ENCODE peak calls at places on chromosomes 2 and 18, in seven cellular contexts. One of them, this sample, is unnamed.

GRCh38 chr18:7017013-7017412 is 100.6 kb downstream of the LAMA1 start:
- DNase-seq in mammary epithelial cell: peak; percentile 40
- DNase-seq in PC-9: no peak
- DNase-seq in AG04449: no peak
- DNase-seq in astrocyte: no peak
- DNase-seq in fibroblast of pulmonary artery: no peak
- DNase-seq in CD4-positive, alpha-beta T cell: no peak
- DNase-seq in this sample: peak; percentile 9

GRCh38 chr2:185128331-185128730 is 530.0 kb downstream of the ZNF804A start:
- DNase-seq in mammary epithelial cell: no peak
- DNase-seq in PC-9: no peak
- DNase-seq in AG04449: no peak
- DNase-seq in astrocyte: no peak
- DNase-seq in fibroblast of pulmonary artery: no peak
- DNase-seq in CD4-positive, alpha-beta T cell: no peak
- DNase-seq in this sample: no peak

GRCh38 chr18:57859314-57859713 is 56.2 kb upstream of the ATP8B1 start:
- DNase-seq in mammary epithelial cell: peak; percentile 40
- DNase-seq in PC-9: no peak
- DNase-seq in AG04449: no peak
- DNase-seq in astrocyte: no peak
- DNase-seq in fibroblast of pulmonary artery: peak; percentile 51
- DNase-seq in CD4-positive, alpha-beta T cell: no peak
- DNase-seq in this sample: peak; percentile 64

GRCh38 chr2:239894276-239894675 is 130.9 kb downstream of the NDUFA10 start:
- DNase-seq in mammary epithelial cell: no peak
- DNase-seq in PC-9: no peak
- DNase-seq in AG04449: no peak
- DNase-seq in astrocyte: no peak
- DNase-seq in fibroblast of pulmonary artery: no peak
- DNase-seq in CD4-positive, alpha-beta T cell: no peak
- DNase-seq in this sample: no peak

GRCh38 chr2:13676269-13676668 is 956.2 kb upstream of the LRATD1 start:
- DNase-seq in mammary epithelial cell: peak; percentile 80
- DNase-seq in PC-9: no peak
- DNase-seq in AG04449: peak; percentile 38
- DNase-seq in astrocyte: peak; percentile 90
- DNase-seq in fibroblast of pulmonary artery: peak; percentile 18
- DNase-seq in CD4-positive, alpha-beta T cell: no peak
- DNase-seq in this sample: peak; percentile 56

GRCh38 chr2:102436284-102436683 is 13.3 kb downstream of the IL18RAP start:
- DNase-seq in mammary epithelial cell: peak; percentile 37
- DNase-seq in PC-9: no peak
- DNase-seq in AG04449: no peak
- DNase-seq in astrocyte: peak; percentile 71
- DNase-seq in fibroblast of pulmonary artery: peak; percentile 49
- DNase-seq in CD4-positive, alpha-beta T cell: no peak
- DNase-seq in this sample: no peak

GRCh38 chr2:54206596-54206995 is 49.4 kb downstream of the TSPYL6 start:
- DNase-seq in mammary epithelial cell: peak; percentile 20
- DNase-seq in PC-9: no peak
- DNase-seq in AG04449: no peak
- DNase-seq in astrocyte: no peak
- DNase-seq in fibroblast of pulmonary artery: peak; percentile 75
- DNase-seq in CD4-positive, alpha-beta T cell: no peak
- DNase-seq in this sample: peak; percentile 36

GRCh38 chr2:175049671-175050070 is 44.5 kb upstream of the CHN1 start:
- DNase-seq in mammary epithelial cell: no peak
- DNase-seq in PC-9: no peak
- DNase-seq in AG04449: no peak
- DNase-seq in astrocyte: no peak
- DNase-seq in fibroblast of pulmonary artery: no peak
- DNase-seq in CD4-positive, alpha-beta T cell: no peak
- DNase-seq in this sample: peak; percentile 36

GRCh38 chr2:65706376-65706775 is 274.0 kb upstream of the SPRED2 start:
- DNase-seq in mammary epithelial cell: no peak
- DNase-seq in PC-9: no peak
- DNase-seq in AG04449: no peak
- DNase-seq in astrocyte: peak; percentile 80
- DNase-seq in fibroblast of pulmonary artery: no peak
- DNase-seq in CD4-positive, alpha-beta T cell: no peak
- DNase-seq in this sample: no peak

GRCh38 chr2:124978597-124978996 is 953.5 kb downstream of the CNTNAP5 start:
- DNase-seq in mammary epithelial cell: no peak
- DNase-seq in PC-9: no peak
- DNase-seq in AG04449: no peak
- DNase-seq in astrocyte: no peak
- DNase-seq in fibroblast of pulmonary artery: no peak
- DNase-seq in CD4-positive, alpha-beta T cell: no peak
- DNase-seq in this sample: no peak

GRCh38 chr18:74498712-74499629 is 2.8 kb downstream of the CNDP2 start:
- DNase-seq in mammary epithelial cell: no peak
- DNase-seq in PC-9: no peak
- DNase-seq in AG04449: no peak
- DNase-seq in astrocyte: peak; percentile 12
- DNase-seq in fibroblast of pulmonary artery: no peak
- DNase-seq in CD4-positive, alpha-beta T cell: peak; percentile 57
- DNase-seq in this sample: peak; percentile 50

DNA sequence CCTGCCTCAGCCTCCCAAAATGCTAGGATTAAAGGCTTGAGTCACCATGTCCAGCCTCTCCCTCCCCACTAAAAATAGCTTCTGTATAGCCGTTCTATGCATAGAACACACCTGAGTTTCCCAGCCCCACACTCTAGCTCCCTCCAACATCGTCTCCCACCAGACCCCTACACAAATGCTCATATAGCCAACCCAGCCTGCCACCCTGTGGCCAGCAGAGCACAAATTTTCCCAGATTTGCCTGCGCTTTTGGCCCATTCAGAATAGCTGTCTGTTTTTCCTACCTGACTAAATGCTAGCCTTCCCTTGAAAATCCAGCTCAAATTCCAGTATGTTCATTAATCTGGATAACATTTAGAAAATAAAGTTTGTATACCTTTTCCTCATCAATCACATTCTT is 22.8 kb downstream of the TRABD2A start:
- DNase-seq in mammary epithelial cell: no peak
- DNase-seq in PC-9: no peak
- DNase-seq in AG04449: no peak
- DNase-seq in astrocyte: no peak
- DNase-seq in fibroblast of pulmonary artery: no peak
- DNase-seq in CD4-positive, alpha-beta T cell: no peak
- DNase-seq in this sample: no peak
- TF ChIP-seq CTCF in mammary epithelial cell: peak; percentile 12
- TF ChIP-seq CTCF in PC-9: no peak
- TF ChIP-seq CTCF in AG04449: peak; percentile 41
- TF ChIP-seq CTCF in astrocyte: no peak
- TF ChIP-seq CTCF in fibroblast of pulmonary artery: no peak
- TF ChIP-seq CTCF in CD4-positive, alpha-beta T cell: peak; percentile 26
- TF ChIP-seq CTCF in this sample: no peak

GRCh38 chr2:212532585-212532984 is 6.0 kb downstream of the ERBB4 start:
- DNase-seq in mammary epithelial cell: no peak
- DNase-seq in PC-9: no peak
- DNase-seq in AG04449: no peak
- DNase-seq in astrocyte: no peak
- DNase-seq in fibroblast of pulmonary artery: no peak
- DNase-seq in CD4-positive, alpha-beta T cell: no peak
- DNase-seq in this sample: no peak
- TF ChIP-seq CTCF in mammary epithelial cell: no peak
- TF ChIP-seq CTCF in PC-9: no peak
- TF ChIP-seq CTCF in AG04449: no peak
- TF ChIP-seq CTCF in astrocyte: no peak
- TF ChIP-seq CTCF in fibroblast of pulmonary artery: no peak
- TF ChIP-seq CTCF in CD4-positive, alpha-beta T cell: no peak
- TF ChIP-seq CTCF in this sample: no peak

GRCh38 chr2:19774788-19775156 is 127.0 kb downstream of the TTC32 start:
- DNase-seq in mammary epithelial cell: no peak
- DNase-seq in PC-9: no peak
- DNase-seq in AG04449: no peak
- DNase-seq in astrocyte: no peak
- DNase-seq in fibroblast of pulmonary artery: no peak
- DNase-seq in CD4-positive, alpha-beta T cell: no peak
- DNase-seq in this sample: no peak

GRCh38 chr2:19772981-19773380 is 128.8 kb downstream of the TTC32 start:
- DNase-seq in mammary epithelial cell: no peak
- DNase-seq in PC-9: no peak
- DNase-seq in AG04449: no peak
- DNase-seq in astrocyte: no peak
- DNase-seq in fibroblast of pulmonary artery: no peak
- DNase-seq in CD4-positive, alpha-beta T cell: no peak
- DNase-seq in this sample: no peak

GRCh38 chr2:19767876-19768275 is 133.9 kb downstream of the TTC32 start:
- DNase-seq in mammary epithelial cell: no peak
- DNase-seq in PC-9: no peak
- DNase-seq in AG04449: no peak
- DNase-seq in astrocyte: no peak
- DNase-seq in fibroblast of pulmonary artery: no peak
- DNase-seq in CD4-positive, alpha-beta T cell: no peak
- DNase-seq in this sample: no peak

GRCh38 chr2:19764998-19765397 is 136.8 kb downstream of the TTC32 start:
- DNase-seq in mammary epithelial cell: no peak
- DNase-seq in PC-9: no peak
- DNase-seq in AG04449: no peak
- DNase-seq in astrocyte: no peak
- DNase-seq in fibroblast of pulmonary artery: peak; percentile 79
- DNase-seq in CD4-positive, alpha-beta T cell: no peak
- DNase-seq in this sample: no peak

DNA sequence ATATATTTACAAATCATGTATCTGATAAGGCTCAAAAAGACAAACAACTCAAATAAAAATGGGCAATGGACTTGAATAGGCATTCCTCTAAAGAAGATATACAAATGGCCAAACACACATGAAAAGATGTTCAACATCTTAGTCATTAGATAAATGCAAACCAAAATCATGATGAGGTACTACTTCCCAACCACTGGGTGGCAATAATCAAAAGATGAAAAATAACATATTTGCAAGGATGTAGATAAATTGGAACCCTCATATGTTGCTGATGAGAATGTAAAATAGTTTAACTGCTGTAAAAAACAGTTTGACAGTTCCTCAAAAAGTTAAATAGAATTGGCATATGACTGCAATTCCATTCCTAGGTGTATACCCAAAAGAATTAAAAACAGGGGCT is 132.3 kb downstream of the TTC32 start:
- DNase-seq in mammary epithelial cell: no peak
- DNase-seq in PC-9: no peak
- DNase-seq in AG04449: no peak
- DNase-seq in astrocyte: no peak
- DNase-seq in fibroblast of pulmonary artery: no peak
- DNase-seq in CD4-positive, alpha-beta T cell: no peak
- DNase-seq in this sample: peak; percentile 40
- TF ChIP-seq CTCF in mammary epithelial cell: peak; percentile 53
- TF ChIP-seq CTCF in PC-9: peak; percentile 72
- TF ChIP-seq CTCF in AG04449: no peak
- TF ChIP-seq CTCF in astrocyte: no peak
- TF ChIP-seq CTCF in fibroblast of pulmonary artery: peak; percentile 40
- TF ChIP-seq CTCF in CD4-positive, alpha-beta T cell: no peak
- TF ChIP-seq CTCF in this sample: peak; percentile 17

DNA sequence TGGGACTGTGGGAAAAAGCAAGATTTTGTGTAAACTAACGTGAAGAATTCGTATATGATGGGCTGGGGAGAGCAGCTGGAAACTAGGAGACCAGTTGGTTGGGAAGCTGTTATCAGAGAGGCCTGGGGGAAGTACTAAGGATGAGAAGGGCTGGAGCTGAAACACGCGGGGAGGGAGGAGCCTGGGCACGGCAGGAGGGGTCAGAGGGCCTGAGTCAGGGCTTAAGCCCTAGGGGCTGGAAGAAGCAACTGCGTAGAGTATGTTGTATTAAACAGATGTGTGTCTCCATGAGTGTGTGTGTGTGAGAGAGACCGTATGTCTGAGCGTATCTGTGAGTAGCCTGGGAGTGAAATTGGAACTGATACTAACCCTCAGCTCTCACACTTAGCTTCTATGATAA is 8.4 kb downstream of the POMC start:
- DNase-seq in mammary epithelial cell: no peak
- DNase-seq in PC-9: no peak
- DNase-seq in AG04449: no peak
- DNase-seq in astrocyte: no peak
- DNase-seq in fibroblast of pulmonary artery: peak; percentile 5
- DNase-seq in CD4-positive, alpha-beta T cell: no peak
- DNase-seq in this sample: no peak
- TF ChIP-seq CTCF in mammary epithelial cell: no peak
- TF ChIP-seq CTCF in PC-9: no peak
- TF ChIP-seq CTCF in AG04449: no peak
- TF ChIP-seq CTCF in astrocyte: no peak
- TF ChIP-seq CTCF in fibroblast of pulmonary artery: no peak
- TF ChIP-seq CTCF in CD4-positive, alpha-beta T cell: no peak
- TF ChIP-seq CTCF in this sample: no peak

GRCh38 chr2:147273628-147274027 is 571.2 kb upstream of the ACVR2A start:
- DNase-seq in mammary epithelial cell: peak; percentile 8
- DNase-seq in PC-9: no peak
- DNase-seq in AG04449: no peak
- DNase-seq in astrocyte: no peak
- DNase-seq in fibroblast of pulmonary artery: no peak
- DNase-seq in CD4-positive, alpha-beta T cell: no peak
- DNase-seq in this sample: peak; percentile 6

GRCh38 chr2:147273106-147273505 is 571.7 kb upstream of the ACVR2A start:
- DNase-seq in mammary epithelial cell: peak; percentile 5
- DNase-seq in PC-9: peak; percentile 64
- DNase-seq in AG04449: no peak
- DNase-seq in astrocyte: no peak
- DNase-seq in fibroblast of pulmonary artery: no peak
- DNase-seq in CD4-positive, alpha-beta T cell: no peak
- DNase-seq in this sample: no peak

GRCh38 chr2:147275943-147276342 is 568.9 kb upstream of the ACVR2A start:
- DNase-seq in mammary epithelial cell: no peak
- DNase-seq in PC-9: no peak
- DNase-seq in AG04449: no peak
- DNase-seq in astrocyte: no peak
- DNase-seq in fibroblast of pulmonary artery: no peak
- DNase-seq in CD4-positive, alpha-beta T cell: no peak
- DNase-seq in this sample: peak; percentile 7
- TF ChIP-seq CTCF in mammary epithelial cell: peak; percentile 29
- TF ChIP-seq CTCF in PC-9: no peak
- TF ChIP-seq CTCF in AG04449: no peak
- TF ChIP-seq CTCF in astrocyte: peak; percentile 9
- TF ChIP-seq CTCF in fibroblast of pulmonary artery: peak; percentile 12
- TF ChIP-seq CTCF in CD4-positive, alpha-beta T cell: no peak
- TF ChIP-seq CTCF in this sample: peak; percentile 4

DNA sequence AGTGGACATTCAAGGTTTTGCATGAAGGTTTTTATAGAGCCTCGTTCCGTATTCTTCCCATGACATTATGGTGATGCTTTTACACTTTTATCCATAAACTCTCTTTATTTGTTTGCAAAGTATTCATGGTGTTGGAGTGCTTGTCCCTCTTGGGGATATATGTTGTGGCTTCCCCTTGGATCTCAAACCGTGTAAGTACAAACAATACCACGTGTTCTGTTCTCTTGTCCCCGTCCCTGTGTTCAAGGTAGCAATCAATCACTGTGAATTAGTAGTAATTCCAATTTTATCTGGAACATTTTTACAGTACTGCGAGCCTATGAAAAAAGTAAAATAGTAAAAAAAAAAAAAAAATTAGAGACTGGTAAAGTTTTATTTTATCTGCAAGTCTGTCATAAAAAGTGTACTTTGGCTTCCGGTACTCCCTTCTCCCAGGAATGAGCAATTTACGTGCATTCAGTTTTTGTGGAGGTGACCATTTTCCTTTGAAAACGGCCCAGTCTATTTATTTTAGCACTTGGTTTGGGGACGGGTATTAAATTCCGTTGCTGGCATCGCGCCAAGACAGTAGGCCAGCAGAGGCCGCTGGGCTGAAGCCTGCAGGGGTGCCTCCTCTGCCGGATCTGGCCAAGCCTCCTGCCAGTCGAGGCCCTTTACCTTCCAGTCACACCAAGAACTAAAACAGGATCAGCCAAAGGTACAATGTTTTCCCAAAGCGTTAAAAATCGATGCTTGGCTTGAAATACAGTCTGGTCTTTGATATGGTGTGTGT is 175.7 kb downstream of the SOCS6 start:
- DNase-seq in mammary epithelial cell: peak; percentile 40
- DNase-seq in PC-9: no peak
- DNase-seq in AG04449: no peak
- DNase-seq in astrocyte: peak; percentile 59
- DNase-seq in fibroblast of pulmonary artery: peak; percentile 73
- DNase-seq in CD4-positive, alpha-beta T cell: peak; percentile 3
- DNase-seq in this sample: peak; percentile 57
- TF ChIP-seq CTCF in mammary epithelial cell: peak; percentile 42
- TF ChIP-seq CTCF in PC-9: no peak
- TF ChIP-seq CTCF in AG04449: peak; percentile 50
- TF ChIP-seq CTCF in astrocyte: peak; percentile 15
- TF ChIP-seq CTCF in fibroblast of pulmonary artery: peak; percentile 44
- TF ChIP-seq CTCF in CD4-positive, alpha-beta T cell: no peak
- TF ChIP-seq CTCF in this sample: peak; percentile 34

This sample was measured in epithelial cell of esophagus.